ENCODE peak calls at places on chromosomes 7 and 10, in nine cellular contexts. G, I, O, H, J, U, B, V and P are unnamed samples.

GRCh38 chr7:42161723-42162122 is 75.3 kb downstream of the GLI3 start:
- DNase-seq in O (no peak), G (no peak), U (no peak), B (no peak), V (no peak), J (no peak), H (no peak), I (no peak), P (no peak)

GRCh38 chr10:116418394-116418793 is 9.3 kb upstream of the PNLIPRP3 start:
- DNase-seq in G (no peak), U (no peak), J (no peak), B (peak; percentile 92), H (no peak), V (no peak), O (no peak), I (no peak), P (no peak)

GRCh38 chr10:118332948-118333710 is 9.0 kb downstream of the FAM204A start:
- DNase-seq in I (no peak), O (no peak), J (no peak), B (no peak), G (no peak), H (no peak), V (no peak), U (peak; percentile 5), P (no peak)

GRCh38 chr7:32259917-32260596 is 189.8 kb upstream of the PDE1C start:
- DNase-seq in O (no peak), U (no peak), I (no peak), H (peak; percentile 25), J (no peak), B (no peak), V (no peak), G (no peak), P (no peak)

GRCh38 chr7:131293018-131293417 is 34.7 kb upstream of the MKLN1 start:
- DNase-seq in V (no peak), J (no peak), G (no peak), U (peak; percentile 76), I (no peak), B (no peak), H (no peak), O (no peak), P (no peak)

GRCh38 chr7:45196374-45196773 is 38.8 kb downstream of the RAMP3 start:
- DNase-seq in G (no peak), U (no peak), I (no peak), O (no peak), H (no peak), V (no peak), B (peak; percentile 49), J (no peak), P (no peak)

GRCh38 chr10:101241840-101242707 is 12.8 kb upstream of the LBX1 start:
- DNase-seq in I (peak; percentile 79), O (no peak), H (no peak), U (peak; percentile 47), J (no peak), V (no peak), G (no peak), B (no peak), P (no peak)

GRCh38 chr7:22697897-22698645 is 28.9 kb upstream of the IL6 start:
- DNase-seq in G (no peak), O (no peak), I (no peak), H (no peak), J (no peak), B (no peak), V (no peak), U (no peak), P (no peak)

GRCh38 chr10:22760025-22760424 is 45.6 kb upstream of the PIP4K2A start:
- DNase-seq in G (no peak), O (no peak), J (no peak), B (no peak), U (no peak), H (no peak), V (no peak), I (no peak), P (no peak)

GRCh38 chr10:103545366-103545765 is 51.9 kb downstream of the NEURL1 start:
- DNase-seq in B (peak; percentile 67), U (no peak), O (no peak), V (no peak), J (no peak), G (no peak), I (no peak), H (no peak), P (no peak)

GRCh38 chr7:107201795-107202450 is 33.1 kb downstream of the HBP1 start:
- DNase-seq in U (peak; percentile 18), G (no peak), O (peak; percentile 35), B (no peak), I (no peak), J (no peak), H (peak; percentile 18), V (peak; percentile 23), P (no peak)

GRCh38 chr7:125173571-125173970 is 243.9 kb upstream of the POT1 start:
- DNase-seq in B (no peak), U (no peak), H (no peak), J (no peak), I (no peak), V (no peak), O (no peak), G (no peak), P (no peak)

GRCh38 chr7:21920931-21921330 is 24.8 kb downstream of the CDCA7L start:
- DNase-seq in B (no peak), I (no peak), G (no peak), J (no peak), H (no peak), U (no peak), V (no peak), O (no peak), P (no peak)

GRCh38 chr10:86367339-86367951 is 850 bp upstream of the GRID1 start:
- DNase-seq in G (peak; percentile 66), B (peak; percentile 86), U (no peak), O (peak; percentile 23), H (no peak), V (no peak), I (peak; percentile 53), J (no peak), P (no peak)

GRCh38 chr7:51310131-51310583 is 6.5 kb downstream of the COBL start:
- DNase-seq in J (no peak), H (no peak), O (no peak), I (no peak), B (peak; percentile 57), U (no peak), V (no peak), G (no peak), P (no peak)

GRCh38 chr10:128095023-128095752 is 31.0 kb downstream of the MKI67 start:
- DNase-seq in I (no peak), G (no peak), H (no peak), O (no peak), J (no peak), U (no peak), V (peak; percentile 12), B (peak; percentile 82), P (no peak)

GRCh38 chr7:128104109-128104742 is 73.0 kb upstream of the LRRC4 start:
- DNase-seq in B (no peak), I (peak; percentile 53), G (no peak), U (no peak), V (no peak), O (no peak), H (peak; percentile 51), J (no peak), P (no peak)

GRCh38 chr7:114865564-114865963 is 56.3 kb upstream of the MDFIC start:
- DNase-seq in J (peak; percentile 31), H (no peak), U (peak; percentile 64), B (no peak), G (no peak), O (peak; percentile 60), I (peak; percentile 58), V (peak; percentile 46), P (no peak)

GRCh38 chr10:96369890-96370574 is 11.2 kb upstream of the OPALIN start:
- DNase-seq in U (no peak), V (no peak), H (no peak), J (no peak), G (no peak), O (no peak), B (peak; percentile 80), I (no peak), P (no peak)

GRCh38 chr7:19106308-19107141 is 10.9 kb downstream of the TWIST1 start:
- DNase-seq in O (no peak), H (no peak), U (no peak), B (no peak), G (no peak), V (no peak), I (no peak), J (no peak), P (no peak)
- TF ChIP-seq POLR2A in O (no peak), H (no peak), U (no peak), B (no peak), G (no peak), V (no peak), I (no peak), J (no peak), P (no peak)

GRCh38 chr7:977326-978048 is 2.1 kb upstream of the COX19 start:
- DNase-seq in I (no peak), U (peak; percentile 46), V (no peak), J (no peak), B (no peak), H (no peak), G (no peak), O (peak; percentile 83), P (no peak)
- TF ChIP-seq POLR2A in I (peak; percentile 47), U (no peak), V (no peak), J (no peak), B (no peak), H (no peak), G (no peak), O (no peak), P (no peak)

DNA sequence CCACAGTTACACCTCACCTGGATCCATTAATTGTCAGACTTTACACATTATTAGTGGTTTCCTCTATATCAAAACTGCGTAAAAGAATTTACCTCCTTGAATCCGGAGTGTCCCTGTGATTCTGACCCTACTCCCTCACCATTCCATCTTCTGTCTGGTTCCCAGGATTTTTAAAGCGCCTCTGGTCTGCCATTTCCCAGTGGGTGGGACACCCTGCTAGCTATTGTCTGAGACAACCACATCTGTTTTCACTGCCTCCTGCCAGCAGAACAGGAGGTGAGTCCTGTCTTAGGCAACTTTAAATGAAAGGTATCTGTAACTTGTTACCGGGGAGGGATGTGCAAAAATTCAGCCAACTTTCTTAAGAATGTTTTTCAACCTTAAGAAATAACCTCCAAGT is 2.3 kb downstream of the MACROH2A2 start:
- DNase-seq in V (no peak), U (no peak), J (no peak), H (no peak), B (no peak), O (no peak), G (no peak), I (no peak), P (no peak)
- TF ChIP-seq POLR2A in V (no peak), U (no peak), J (no peak), H (no peak), B (no peak), O (no peak), G (no peak), I (no peak), P (no peak)

DNA sequence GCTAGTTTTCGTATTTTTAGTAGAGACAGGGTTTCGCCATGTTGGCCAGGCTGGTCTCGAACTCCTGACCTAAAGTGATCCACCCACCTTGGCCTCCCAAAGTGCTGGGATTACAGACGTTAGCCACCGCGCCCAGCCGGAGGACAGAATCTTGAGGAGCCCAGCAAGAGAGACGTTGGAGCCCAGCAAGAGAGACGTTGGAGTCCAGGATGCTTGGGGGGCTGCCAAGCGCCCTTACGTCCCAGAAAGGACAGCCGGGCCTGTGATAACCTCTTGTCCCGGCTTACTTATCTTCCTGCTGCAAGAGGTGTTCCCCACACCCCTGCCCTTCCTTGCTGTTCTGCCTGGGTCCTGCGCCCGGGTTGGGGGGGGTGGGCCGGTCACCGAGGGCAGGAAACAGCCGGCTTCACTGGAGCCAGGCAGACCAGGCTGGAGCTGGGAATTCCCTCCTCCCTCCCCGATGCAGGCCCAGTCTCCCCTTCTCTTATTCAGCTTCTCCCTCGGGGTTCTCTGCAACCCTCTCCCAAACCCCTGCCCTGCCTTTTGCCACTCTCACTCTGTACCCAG is 1.9 kb upstream of the EPHB4 start:
- DNase-seq in V (no peak), O (no peak), I (peak; percentile 92), G (no peak), H (no peak), B (no peak), U (no peak), J (peak; percentile 61), P (no peak)
- TF ChIP-seq POLR2A in V (no peak), O (no peak), I (no peak), G (no peak), H (no peak), B (no peak), U (no peak), J (no peak), P (no peak)